ENCODE peak calls at places on chromosomes 1 and 21, in eight cellular contexts. C is astrocyte of the cerebellum; O is foreskin fibroblast; U is mucosa of descending colon; S is CD8-positive, alpha-beta memory T cell; X is neural progenitor cell; V is OCI-LY7; R is CD4-positive, alpha-beta memory T cell. Z is an unnamed sample.

GRCh38 chr21:38950388-38951094 is 144.8 kb downstream of the ETS2 start:
- DNase-seq in C (no peak), O (peak; percentile 71), U (no peak), S (no peak), X (no peak), V (no peak), R (no peak), Z (no peak)

GRCh38 chr1:174692313-174692712 is 244.5 kb downstream of the GPR52 start:
- DNase-seq in C (no peak), O (peak; percentile 13), U (no peak), S (no peak), X (no peak), V (no peak), R (no peak), Z (no peak)

GRCh38 chr1:38213720-38214367 is 167.3 kb upstream of the POU3F1 start:
- DNase-seq in C (no peak), O (no peak), U (no peak), S (no peak), X (no peak), V (no peak), R (no peak), Z (no peak)

GRCh38 chr1:212470059-212470458 is 37.3 kb downstream of the NENF start:
- DNase-seq in C (peak; percentile 99), O (peak; percentile 94), U (peak; percentile 71), S (no peak), X (no peak), V (no peak), R (no peak), Z (no peak)

GRCh38 chr1:208149776-208150514 is 94.2 kb downstream of the PLXNA2 start:
- DNase-seq in C (no peak), O (no peak), U (peak; percentile 67), S (no peak), X (peak; percentile 34), V (no peak), R (no peak), Z (no peak)

GRCh38 chr21:40487406-40487805 is 359.6 kb downstream of the DSCAM start:
- DNase-seq in C (no peak), O (no peak), U (no peak), S (no peak), X (no peak), V (no peak), R (no peak), Z (no peak)

GRCh38 chr1:233032916-233033315 is 82.5 kb downstream of the NTPCR start:
- DNase-seq in C (no peak), O (no peak), U (no peak), S (no peak), X (no peak), V (no peak), R (no peak), Z (no peak)

GRCh38 chr1:15217654-15218053 is 29.4 kb upstream of the FHAD1 start:
- DNase-seq in C (no peak), O (no peak), U (no peak), S (no peak), X (no peak), V (no peak), R (no peak), Z (no peak)

GRCh38 chr21:38729745-38730401 is 75.9 kb upstream of the ETS2 start:
- DNase-seq in C (no peak), O (no peak), U (no peak), S (no peak), X (no peak), V (no peak), R (no peak), Z (no peak)

GRCh38 chr1:43194509-43194908 is 22.4 kb downstream of the CFAP57 start:
- DNase-seq in C (no peak), O (no peak), U (no peak), S (no peak), X (no peak), V (no peak), R (no peak), Z (no peak)

GRCh38 chr1:183870351-183871077 is 65.6 kb downstream of the RGL1 start:
- DNase-seq in C (no peak), O (peak; percentile 47), U (peak; percentile 70), S (no peak), X (no peak), V (no peak), R (no peak), Z (no peak)

GRCh38 chr1:77218477-77219165 is 609 bp downstream of the PIGK start:
- DNase-seq in C (no peak), O (peak; percentile 3), U (no peak), S (no peak), X (no peak), V (no peak), R (no peak), Z (no peak)

GRCh38 chr1:199859525-199859924 is 168.0 kb upstream of the NR5A2 start:
- DNase-seq in C (no peak), O (peak; percentile 85), U (no peak), S (no peak), X (no peak), V (peak; percentile 1), R (no peak), Z (no peak)

DNA sequence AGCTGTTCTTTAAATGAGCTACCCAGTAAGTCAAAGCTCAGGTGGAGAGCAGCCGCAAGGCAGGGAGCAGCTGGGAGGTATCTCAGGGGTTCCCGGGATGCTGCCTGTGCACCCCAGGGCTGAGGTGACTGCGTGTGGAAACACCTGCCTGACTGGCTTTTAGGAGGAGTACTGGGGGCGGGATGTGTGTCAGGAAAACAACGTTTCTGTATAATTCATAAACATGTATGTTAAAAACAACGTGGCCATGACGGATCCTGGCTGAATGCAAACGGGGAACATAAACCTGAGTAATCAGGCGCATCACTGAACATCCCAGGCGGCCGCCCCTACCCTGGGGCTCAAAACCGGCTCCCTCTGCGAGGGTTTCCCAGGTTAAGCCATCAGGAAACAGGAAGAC is 1.5 kb downstream of the C1orf159 start:
- DNase-seq in C (no peak), O (no peak), U (no peak), S (no peak), X (no peak), V (no peak), R (no peak), Z (no peak)
- H3K4me3 ChIP-seq in C (no peak overlapping the region), O (no peak overlapping the region), U (no peak overlapping the region), S (no peak overlapping the region), X (peak overlapping the region; percentile 74), V (no peak overlapping the region), R (no peak overlapping the region), Z (no peak overlapping the region)

DNA sequence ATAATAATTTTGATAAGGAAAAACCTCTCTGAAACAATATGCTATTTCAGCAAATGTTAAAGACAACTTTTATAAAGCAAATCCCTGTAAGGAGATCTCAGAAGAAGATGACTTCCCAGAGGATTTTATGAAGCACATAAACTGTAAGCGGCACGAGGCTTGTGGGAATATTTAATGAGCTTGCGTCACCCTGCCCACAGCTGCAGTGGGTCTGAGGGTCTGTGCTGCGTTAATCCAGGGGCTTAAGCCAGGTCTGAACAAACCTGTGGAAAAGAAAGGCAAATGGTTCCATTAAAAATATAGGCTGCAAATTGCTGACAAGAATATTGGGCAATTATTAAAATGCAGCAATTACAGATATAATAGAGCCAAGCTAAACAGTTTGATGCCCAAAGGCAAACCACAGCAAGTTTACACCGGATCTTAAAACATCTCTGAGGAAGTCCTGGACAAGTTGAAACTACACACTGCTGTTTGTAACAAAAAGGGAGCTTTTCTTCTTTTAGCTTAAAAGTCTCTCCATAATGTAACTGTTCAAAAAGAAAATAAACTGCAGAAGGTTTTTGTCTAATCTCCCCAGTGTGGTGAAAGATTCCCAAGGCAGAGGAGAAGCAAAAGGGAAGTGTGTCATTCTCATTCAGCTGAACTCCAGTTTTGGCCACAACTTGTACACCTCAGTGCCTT is 21.8 kb downstream of the TGFBR3 start:
- DNase-seq in C (no peak), O (peak; percentile 55), U (no peak), S (no peak), X (no peak), V (no peak), R (no peak), Z (no peak)
- H3K4me3 ChIP-seq in C (no peak overlapping the region), O (peak overlapping the region; percentile 23), U (no peak overlapping the region), S (no peak overlapping the region), X (no peak overlapping the region), V (no peak overlapping the region), R (no peak overlapping the region), Z (no peak overlapping the region)

DNA sequence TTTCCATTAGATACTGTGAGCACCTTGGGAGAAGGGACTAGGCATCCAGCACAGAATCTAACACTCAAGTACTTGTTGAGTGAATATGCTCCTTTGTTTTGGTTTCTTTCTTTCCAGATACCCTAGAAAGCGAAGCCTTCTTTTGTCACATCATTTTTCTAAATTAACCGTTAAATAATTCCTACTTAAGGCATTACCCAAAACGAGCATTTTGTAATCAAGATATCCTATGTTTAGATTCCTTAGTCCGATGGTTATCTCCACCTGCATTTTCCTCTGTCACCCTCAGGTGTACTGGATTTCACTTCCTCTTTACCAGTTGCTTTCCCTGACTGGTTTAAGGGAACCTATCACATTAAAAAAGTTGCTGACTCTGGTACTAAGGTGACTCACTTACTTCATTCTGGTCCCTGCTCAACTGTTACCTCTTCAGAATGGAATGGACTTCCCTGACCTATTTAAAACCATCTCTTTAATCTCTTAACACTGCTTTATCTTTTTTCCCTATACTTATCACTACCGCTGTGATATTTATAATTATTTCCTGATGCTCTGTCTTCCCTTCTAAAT is 3.2 kb downstream of the B3GALNT2 start:
- DNase-seq in C (no peak), O (peak; percentile 27), U (no peak), S (no peak), X (no peak), V (peak; percentile 46), R (no peak), Z (no peak)
- H3K4me3 ChIP-seq in C (no peak overlapping the region), O (no peak overlapping the region), U (no peak overlapping the region), S (no peak overlapping the region), X (no peak overlapping the region), V (no peak overlapping the region), R (no peak overlapping the region), Z (no peak overlapping the region)

GRCh38 chr1:198637915-198638437 is 864 bp upstream of the PTPRC start:
- DNase-seq in C (no peak), O (no peak), U (no peak), S (no peak), X (no peak), V (no peak), R (no peak), Z (no peak)

GRCh38 chr1:198638441-198638840 is 399 bp upstream of the PTPRC start:
- DNase-seq in C (no peak), O (no peak), U (no peak), S (no peak), X (no peak), V (peak; percentile 48), R (no peak), Z (no peak)

GRCh38 chr1:198641506-198641905 is 2.7 kb downstream of the PTPRC start:
- DNase-seq in C (no peak), O (no peak), U (no peak), S (peak; percentile 38), X (no peak), V (peak; percentile 54), R (no peak), Z (peak; percentile 55)

GRCh38 chr1:198638894-198639319 is at the start of gene PTPRC:
- DNase-seq in C (no peak), O (no peak), U (no peak), S (peak; percentile 57), X (no peak), V (peak; percentile 88), R (peak; percentile 57), Z (no peak)

DNA sequence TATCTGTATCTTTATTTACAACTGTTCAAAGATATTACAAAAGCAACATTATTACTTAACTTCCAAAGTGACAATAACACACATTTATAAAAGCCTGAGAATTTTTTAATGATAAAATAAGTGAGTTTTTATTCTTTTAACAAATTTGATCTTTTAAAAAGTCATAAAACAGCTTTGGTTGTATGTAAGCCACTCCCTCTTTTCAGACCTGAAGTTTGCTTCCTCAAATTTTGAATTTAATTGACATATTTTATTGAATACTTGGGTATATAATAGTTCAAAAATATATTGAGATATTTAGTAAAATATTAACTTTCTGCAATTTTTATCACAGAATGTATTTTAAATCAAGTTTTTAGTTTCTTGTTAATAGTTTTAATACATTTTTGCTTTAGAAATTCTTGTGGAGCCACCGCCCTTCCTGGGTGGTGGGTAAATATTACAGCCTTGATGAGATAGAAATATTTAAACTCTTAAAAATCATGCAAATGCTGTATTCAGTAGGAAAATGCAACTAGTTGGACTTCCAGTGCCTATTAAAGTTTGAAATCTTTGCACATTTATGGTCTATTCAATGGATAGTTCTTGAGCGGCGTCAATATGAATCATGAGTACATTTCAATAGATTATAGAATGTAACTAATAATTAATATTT is 868 bp downstream of the PTPRC start:
- DNase-seq in C (no peak), O (no peak), U (no peak), S (no peak), X (no peak), V (peak; percentile 61), R (no peak), Z (no peak)
- H3K4me3 ChIP-seq in C (no peak overlapping the region), O (no peak overlapping the region), U (no peak overlapping the region), S (peak overlapping the region; percentile 70), X (no peak overlapping the region), V (peak overlapping the region; percentile 87), R (peak overlapping the region; percentile 61), Z (peak overlapping the region; percentile 81)

Z was measured in naive thymus-derived CD4-positive, alpha-beta T cell.